ENCODE peak calls at places on chromosomes 16 and 17, in eight cellular contexts. One of them, this sample, is unnamed.
A peak's percentile ranks its signal among the peaks of the same experiment; 100 is the strongest.

GRCh38 chr16:21116148-21116693 is 34.4 kb downstream of the DNAH3 start:
- DNase-seq in bronchial epithelial cell: no peak
- DNase-seq in GM13977: no peak
- DNase-seq in lung: no peak
- DNase-seq in thoracic aorta: no peak
- DNase-seq in IMR-90: no peak
- DNase-seq in GM20000: no peak
- DNase-seq in GM23338: peak; percentile 51
- DNase-seq in this sample: no peak

GRCh38 chr17:78611636-78612035 is 34.4 kb upstream of the DNAH17 start:
- DNase-seq in thoracic aorta: no peak
- DNase-seq in bronchial epithelial cell: no peak
- DNase-seq in IMR-90: peak; percentile 59
- DNase-seq in GM20000: no peak
- DNase-seq in GM23338: no peak
- DNase-seq in GM13977: no peak
- DNase-seq in lung: no peak
- DNase-seq in this sample: no peak

GRCh38 chr17:83200746-83201145 is 121.3 kb downstream of the METRNL start:
- DNase-seq in bronchial epithelial cell: no peak
- DNase-seq in thoracic aorta: no peak
- DNase-seq in IMR-90: no peak
- DNase-seq in GM20000: no peak
- DNase-seq in lung: no peak
- DNase-seq in GM13977: no peak
- DNase-seq in GM23338: no peak
- DNase-seq in this sample: no peak

GRCh38 chr17:62895650-62896301 is 70.3 kb upstream of the TANC2 start:
- DNase-seq in lung: no peak
- DNase-seq in GM20000: no peak
- DNase-seq in GM13977: no peak
- DNase-seq in IMR-90: peak; percentile 62
- DNase-seq in thoracic aorta: no peak
- DNase-seq in bronchial epithelial cell: peak; percentile 90
- DNase-seq in GM23338: no peak
- DNase-seq in this sample: no peak

GRCh38 chr17:76382803-76383644 is 1.4 kb upstream of the SPHK1 start:
- DNase-seq in GM13977: peak; percentile 91
- DNase-seq in GM23338: peak; percentile 87
- DNase-seq in thoracic aorta: no peak
- DNase-seq in IMR-90: peak; percentile 78
- DNase-seq in GM20000: peak; percentile 92
- DNase-seq in lung: peak; percentile 58
- DNase-seq in bronchial epithelial cell: peak; percentile 66
- DNase-seq in this sample: peak; percentile 58

GRCh38 chr17:79633154-79633553 is 22.3 kb upstream of the RBFOX3 start:
- DNase-seq in GM20000: no peak
- DNase-seq in bronchial epithelial cell: no peak
- DNase-seq in IMR-90: no peak
- DNase-seq in thoracic aorta: no peak
- DNase-seq in GM23338: no peak
- DNase-seq in GM13977: no peak
- DNase-seq in lung: no peak
- DNase-seq in this sample: no peak

GRCh38 chr17:67442787-67443624 is 65.9 kb downstream of the PITPNC1 start:
- DNase-seq in IMR-90: no peak
- DNase-seq in GM23338: peak; percentile 24
- DNase-seq in bronchial epithelial cell: no peak
- DNase-seq in lung: no peak
- DNase-seq in GM20000: no peak
- DNase-seq in thoracic aorta: no peak
- DNase-seq in GM13977: no peak
- DNase-seq in this sample: no peak

GRCh38 chr16:65314246-65315003 is 192.6 kb upstream of the CDH11 start:
- DNase-seq in GM23338: no peak
- DNase-seq in GM13977: no peak
- DNase-seq in thoracic aorta: no peak
- DNase-seq in GM20000: no peak
- DNase-seq in lung: no peak
- DNase-seq in bronchial epithelial cell: no peak
- DNase-seq in IMR-90: peak; percentile 47
- DNase-seq in this sample: no peak

GRCh38 chr16:10172848-10173655 is 9.2 kb downstream of the GRIN2A start:
- DNase-seq in GM23338: peak; percentile 23
- DNase-seq in GM13977: no peak
- DNase-seq in lung: no peak
- DNase-seq in GM20000: no peak
- DNase-seq in IMR-90: no peak
- DNase-seq in bronchial epithelial cell: no peak
- DNase-seq in thoracic aorta: no peak
- DNase-seq in this sample: no peak

GRCh38 chr17:2778489-2778888 is 17.7 kb upstream of the RAP1GAP2 start:
- DNase-seq in bronchial epithelial cell: no peak
- DNase-seq in IMR-90: no peak
- DNase-seq in GM23338: no peak
- DNase-seq in lung: no peak
- DNase-seq in GM13977: no peak
- DNase-seq in GM20000: no peak
- DNase-seq in thoracic aorta: no peak
- DNase-seq in this sample: no peak

GRCh38 chr16:10297341-10298006 is 88.4 kb upstream of the ATF7IP2 start:
- DNase-seq in bronchial epithelial cell: no peak
- DNase-seq in GM13977: peak; percentile 75
- DNase-seq in GM23338: no peak
- DNase-seq in thoracic aorta: no peak
- DNase-seq in GM20000: peak; percentile 78
- DNase-seq in IMR-90: no peak
- DNase-seq in lung: no peak
- DNase-seq in this sample: no peak

GRCh38 chr16:19410435-19411153 is 7.1 kb upstream of the TMC5 start:
- DNase-seq in thoracic aorta: no peak
- DNase-seq in GM23338: peak; percentile 88
- DNase-seq in GM13977: peak; percentile 44
- DNase-seq in bronchial epithelial cell: no peak
- DNase-seq in lung: peak; percentile 46
- DNase-seq in IMR-90: no peak
- DNase-seq in GM20000: peak; percentile 53
- DNase-seq in this sample: no peak

GRCh38 chr17:45093444-45094110 is 32.5 kb downstream of the NMT1 start:
- DNase-seq in GM13977: no peak
- DNase-seq in thoracic aorta: no peak
- DNase-seq in bronchial epithelial cell: no peak
- DNase-seq in lung: no peak
- DNase-seq in IMR-90: no peak
- DNase-seq in GM23338: no peak
- DNase-seq in GM20000: no peak
- DNase-seq in this sample: no peak

GRCh38 chr16:19499006-19499405 is 22.9 kb downstream of the GDE1 start:
- DNase-seq in bronchial epithelial cell: peak; percentile 89
- DNase-seq in lung: no peak
- DNase-seq in GM13977: no peak
- DNase-seq in GM23338: no peak
- DNase-seq in thoracic aorta: no peak
- DNase-seq in GM20000: no peak
- DNase-seq in IMR-90: no peak
- DNase-seq in this sample: no peak

GRCh38 chr16:84193480-84193879 is 2.5 kb downstream of the ADAD2 start:
- DNase-seq in bronchial epithelial cell: no peak
- DNase-seq in GM23338: no peak
- DNase-seq in IMR-90: no peak
- DNase-seq in GM20000: no peak
- DNase-seq in GM13977: no peak
- DNase-seq in thoracic aorta: no peak
- DNase-seq in lung: no peak
- DNase-seq in this sample: no peak

GRCh38 chr17:45649796-45650195 is 134.3 kb upstream of the CRHR1 start:
- DNase-seq in GM13977: no peak
- DNase-seq in GM23338: no peak
- DNase-seq in GM20000: no peak
- DNase-seq in thoracic aorta: no peak
- DNase-seq in bronchial epithelial cell: no peak
- DNase-seq in lung: no peak
- DNase-seq in IMR-90: no peak
- DNase-seq in this sample: no peak

GRCh38 chr17:68182940-68183551 is 64.8 kb upstream of the AMZ2 start:
- DNase-seq in GM23338: peak; percentile 54
- DNase-seq in lung: no peak
- DNase-seq in GM13977: peak; percentile 56
- DNase-seq in thoracic aorta: no peak
- DNase-seq in IMR-90: no peak
- DNase-seq in GM20000: peak; percentile 62
- DNase-seq in bronchial epithelial cell: peak; percentile 59
- DNase-seq in this sample: peak; percentile 62

GRCh38 chr16:10033561-10033960 is 148.7 kb downstream of the GRIN2A start:
- DNase-seq in GM20000: no peak
- DNase-seq in bronchial epithelial cell: no peak
- DNase-seq in GM13977: no peak
- DNase-seq in IMR-90: no peak
- DNase-seq in thoracic aorta: no peak
- DNase-seq in lung: no peak
- DNase-seq in GM23338: no peak
- DNase-seq in this sample: no peak

GRCh38 chr16:57185446-57185944 is 344 bp downstream of the PSME3IP1 start:
- DNase-seq in bronchial epithelial cell: peak; percentile 72
- DNase-seq in GM13977: no peak
- DNase-seq in GM20000: peak; percentile 38
- DNase-seq in lung: peak; percentile 40
- DNase-seq in GM23338: peak; percentile 57
- DNase-seq in thoracic aorta: peak; percentile 33
- DNase-seq in IMR-90: peak; percentile 70
- DNase-seq in this sample: no peak
- TF ChIP-seq CTCF in bronchial epithelial cell: no peak
- TF ChIP-seq CTCF in GM13977: no peak
- TF ChIP-seq CTCF in GM20000: no peak
- TF ChIP-seq CTCF in lung: no peak
- TF ChIP-seq CTCF in GM23338: no peak
- TF ChIP-seq CTCF in thoracic aorta: no peak
- TF ChIP-seq CTCF in IMR-90: no peak
- TF ChIP-seq CTCF in this sample: no peak

GRCh38 chr17:29565643-29566472 is 979 bp downstream of the ABHD15 start:
- DNase-seq in lung: peak; percentile 46
- DNase-seq in GM23338: peak; percentile 82
- DNase-seq in IMR-90: no peak
- DNase-seq in bronchial epithelial cell: peak; percentile 29
- DNase-seq in GM20000: peak; percentile 74
- DNase-seq in GM13977: peak; percentile 73
- DNase-seq in thoracic aorta: no peak
- DNase-seq in this sample: no peak
- TF ChIP-seq CTCF in lung: no peak
- TF ChIP-seq CTCF in GM23338: peak; percentile 37
- TF ChIP-seq CTCF in IMR-90: no peak
- TF ChIP-seq CTCF in bronchial epithelial cell: peak; percentile 31
- TF ChIP-seq CTCF in GM20000: no peak
- TF ChIP-seq CTCF in GM13977: peak; percentile 25
- TF ChIP-seq CTCF in thoracic aorta: no peak
- TF ChIP-seq CTCF in this sample: no peak

DNA sequence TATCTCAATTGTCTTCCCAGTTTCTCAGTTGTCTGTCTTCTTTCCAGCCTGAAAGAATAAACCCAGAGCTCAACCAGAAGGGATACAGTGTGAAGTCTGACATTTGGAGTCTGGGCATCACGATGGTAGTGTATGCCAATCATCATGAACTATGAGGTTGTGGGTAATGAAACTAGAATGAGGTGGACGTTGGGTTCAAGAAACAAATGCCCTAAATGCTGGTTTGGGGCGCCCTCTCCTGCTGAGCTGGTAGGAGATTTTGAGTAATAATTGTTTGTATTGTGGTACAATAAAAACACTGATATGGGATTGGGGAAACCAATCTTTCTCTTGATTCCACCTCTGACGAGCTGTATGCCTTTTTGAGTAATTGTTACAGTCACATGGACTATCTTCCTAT is 110.4 kb downstream of the MAP2K6 start:
- DNase-seq in GM13977: no peak
- DNase-seq in bronchial epithelial cell: no peak
- DNase-seq in lung: no peak
- DNase-seq in IMR-90: no peak
- DNase-seq in GM23338: no peak
- DNase-seq in GM20000: no peak
- DNase-seq in thoracic aorta: no peak
- DNase-seq in this sample: no peak
- TF ChIP-seq CTCF in GM13977: no peak
- TF ChIP-seq CTCF in bronchial epithelial cell: no peak
- TF ChIP-seq CTCF in lung: no peak
- TF ChIP-seq CTCF in IMR-90: peak; percentile 19
- TF ChIP-seq CTCF in GM23338: peak; percentile 24
- TF ChIP-seq CTCF in GM20000: no peak
- TF ChIP-seq CTCF in thoracic aorta: no peak
- TF ChIP-seq CTCF in this sample: no peak

GRCh38 chr16:59192551-59193199 is 458.6 kb upstream of the GOT2 start:
- DNase-seq in GM13977: peak; percentile 20
- DNase-seq in lung: no peak
- DNase-seq in thoracic aorta: no peak
- DNase-seq in GM23338: peak; percentile 91
- DNase-seq in bronchial epithelial cell: no peak
- DNase-seq in IMR-90: peak; percentile 11
- DNase-seq in GM20000: peak; percentile 10
- DNase-seq in this sample: no peak
- TF ChIP-seq CTCF in GM13977: peak; percentile 57
- TF ChIP-seq CTCF in lung: peak; percentile 10
- TF ChIP-seq CTCF in thoracic aorta: no peak
- TF ChIP-seq CTCF in GM23338: peak; percentile 75
- TF ChIP-seq CTCF in bronchial epithelial cell: no peak
- TF ChIP-seq CTCF in IMR-90: peak; percentile 41
- TF ChIP-seq CTCF in GM20000: peak; percentile 25
- TF ChIP-seq CTCF in this sample: no peak